ENCODE peak calls at places on chromosomes 7 and 10, in six cellular contexts. Q is HCT116, L is HepG2, C is K562, Y is H1, T is GM12878. N is an unnamed sample. For H3K4me1, the result is how much of the 10 kb centered on the place peaks cover.

GRCh38 chr10:7258948-7259523 is 151.8 kb downstream of the SFMBT2 start:
- DNase-seq in Q (no peak), L (no peak), C (no peak), Y (no peak), T (no peak), N (no peak)

GRCh38 chr7:105906169-105906568 is 29.8 kb upstream of the ATXN7L1 start:
- DNase-seq in Q (no peak), L (no peak), C (no peak), Y (no peak), T (no peak), N (peak)

GRCh38 chr7:95046494-95047240 is 139.3 kb downstream of the PPP1R9A start:
- DNase-seq in Q (no peak), L (no peak), C (no peak), Y (no peak), T (no peak), N (no peak)

GRCh38 chr10:116292493-116292892 is 19.5 kb upstream of the GFRA1 start:
- DNase-seq in Q (no peak), L (no peak), C (no peak), Y (no peak), T (no peak), N (no peak)

GRCh38 chr10:72483452-72483851 is 128.7 kb upstream of the DNAJB12 start:
- DNase-seq in Q (no peak), L (no peak), C (no peak), Y (no peak), T (no peak), N (no peak)

GRCh38 chr10:34580214-34580613 is 234.9 kb downstream of the PARD3 start:
- DNase-seq in Q (no peak), L (no peak), C (no peak), Y (no peak), T (no peak), N (no peak)

GRCh38 chr10:89202033-89202425 is 5.1 kb downstream of the CH25H start:
- DNase-seq in Q (no peak), L (no peak), C (no peak), Y (no peak), T (no peak), N (no peak)

GRCh38 chr10:30762620-30763019 is 133.1 kb upstream of the LYZL2 start:
- DNase-seq in Q (no peak), L (no peak), C (no peak), Y (no peak), T (no peak), N (no peak)

GRCh38 chr7:28958235-28958945 is at the start of gene TRIL:
- DNase-seq in Q (no peak), L (no peak), C (no peak), Y (peak), T (no peak), N (peak)

GRCh38 chr10:119973261-119973660 is 80.7 kb downstream of the SEC23IP start:
- DNase-seq in Q (peak), L (no peak), C (no peak), Y (no peak), T (peak), N (no peak)

GRCh38 chr7:261341-262250 is 28.4 kb upstream of the FOXL3 start:
- DNase-seq in Q (no peak), L (no peak), C (no peak), Y (no peak), T (no peak), N (no peak)

GRCh38 chr10:74922921-74923320 is 96.5 kb downstream of the KAT6B start:
- DNase-seq in Q (no peak), L (no peak), C (no peak), Y (no peak), T (no peak), N (no peak)

DNA sequence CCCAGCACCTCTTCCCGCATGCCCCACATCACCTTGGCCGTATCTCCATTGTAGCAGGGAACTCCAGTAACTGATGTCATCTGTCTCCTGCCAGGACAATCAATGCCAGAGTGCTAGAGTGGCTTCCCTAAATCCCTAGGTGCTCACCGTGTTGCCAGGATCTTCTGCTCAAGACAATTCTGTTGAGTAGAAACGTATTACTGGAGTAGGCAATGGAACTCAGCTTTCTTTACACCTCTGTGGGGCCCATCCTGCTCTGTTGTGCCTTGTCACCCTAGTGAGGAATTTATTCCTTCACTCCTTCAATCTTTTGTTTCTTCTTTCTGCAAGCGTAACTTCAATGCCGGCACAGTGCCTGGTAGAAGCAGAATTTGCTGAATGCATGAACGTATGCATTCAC is 305.5 kb upstream of the ZMIZ1 start:
- DNase-seq in Q (no peak), L (no peak), C (no peak), Y (no peak), T (no peak), N (no peak)
- H3K4me1 ChIP-seq in Q (under half), L (under half), C (under half), Y (under half), T (under half), N (under half)

GRCh38 chr10:101052285-101052684 is 9.5 kb upstream of the KAZALD1 start:
- DNase-seq in Q (no peak), L (no peak), C (no peak), Y (no peak), T (no peak), N (no peak)
- TF ChIP-seq ZNF274 in Q (no peak), L (no peak), C (no peak), Y (no peak), T (no peak), N (no peak)

GRCh38 chr7:137954614-137955013 is 47.3 kb downstream of the CREB3L2 start:
- DNase-seq in Q (no peak), L (no peak), C (no peak), Y (no peak), T (no peak), N (no peak)

GRCh38 chr7:137953043-137953691 is 48.7 kb downstream of the CREB3L2 start:
- DNase-seq in Q (no peak), L (no peak), C (no peak), Y (no peak), T (no peak), N (peak)

GRCh38 chr7:137951700-137952099 is 50.2 kb downstream of the CREB3L2 start:
- DNase-seq in Q (no peak), L (no peak), C (no peak), Y (no peak), T (no peak), N (no peak)

GRCh38 chr7:137952406-137952805 is 49.5 kb downstream of the CREB3L2 start:
- DNase-seq in Q (no peak), L (no peak), C (no peak), Y (no peak), T (no peak), N (no peak)

DNA sequence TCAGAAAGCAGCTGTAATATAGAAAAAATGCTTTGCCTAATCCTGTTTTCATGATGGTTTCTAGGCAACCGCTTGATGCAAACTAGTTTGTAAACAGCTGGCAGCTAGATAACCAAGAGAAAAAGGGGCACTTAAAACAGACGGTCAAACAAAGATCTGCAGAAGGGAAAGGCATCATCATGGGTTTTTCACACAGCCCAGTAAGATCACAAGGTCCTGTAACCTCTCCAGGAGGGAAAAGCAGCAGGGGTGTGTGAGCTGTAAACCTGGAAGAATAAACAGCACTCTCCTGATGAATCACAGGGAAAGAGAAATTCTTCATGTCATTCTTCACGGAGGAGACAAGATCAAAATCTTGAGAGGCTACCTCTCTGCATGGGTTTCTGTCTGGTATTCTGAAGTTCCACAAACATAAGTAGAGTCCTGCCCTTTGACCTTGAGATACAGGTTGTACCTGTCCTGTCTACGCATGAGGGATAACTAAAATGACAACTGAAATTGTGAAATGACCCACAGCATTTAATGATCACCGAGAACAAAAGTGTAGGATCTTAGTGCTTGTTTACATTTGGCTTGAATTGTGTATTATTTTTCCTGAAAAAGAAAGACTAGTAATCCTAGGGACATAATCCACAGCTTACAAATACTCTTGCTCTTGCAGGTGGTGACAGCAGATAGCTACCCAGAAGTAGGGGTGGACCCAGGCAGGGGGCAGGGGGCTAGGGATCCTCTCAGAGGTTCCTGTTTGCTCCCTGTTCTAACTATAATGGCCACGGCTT is 48.0 kb downstream of the CREB3L2 start:
- DNase-seq in Q (peak), L (no peak), C (peak), Y (no peak), T (no peak), N (peak)
- H3K9ac ChIP-seq in Q (no peak), L (no peak), C (no peak), Y (peak), T (no peak), N (no peak)

GRCh38 chr10:29643785-29644501 is 9.2 kb upstream of the SVIL start:
- DNase-seq in Q (no peak), L (no peak), C (no peak), Y (no peak), T (no peak), N (no peak)
- H3K4me1 ChIP-seq in Q (under half), L (under half), C (under half), Y (under half), T (under half), N (under half)

DNA sequence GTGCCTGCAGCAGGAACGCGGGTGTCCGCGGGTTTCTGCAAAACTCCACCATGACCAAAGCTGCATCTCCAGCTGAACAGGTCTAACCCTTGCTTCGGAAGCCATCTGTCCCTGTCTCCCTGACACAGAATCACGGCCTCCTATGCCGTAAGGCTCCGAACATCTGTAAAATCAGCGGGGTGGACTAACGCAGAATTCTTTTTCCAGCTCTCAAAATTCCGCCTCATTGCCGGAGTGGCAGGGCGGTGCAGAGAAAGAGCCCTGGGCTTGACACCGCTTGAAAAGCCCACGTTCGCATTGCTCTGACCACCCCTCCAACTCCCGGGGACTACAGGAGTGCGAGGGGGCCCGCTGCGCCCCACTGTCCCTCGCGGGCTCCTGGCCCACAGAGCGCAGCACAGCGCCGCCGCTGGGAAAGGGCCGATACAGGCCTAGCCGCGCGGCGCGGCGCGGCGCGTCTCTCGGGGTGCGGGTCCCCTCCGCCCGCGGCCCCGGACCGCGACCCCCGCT is 409 bp downstream of the DNMBP start:
- DNase-seq in Q (no peak), L (peak), C (no peak), Y (no peak), T (no peak), N (no peak)
- TF ChIP-seq ZNF274 in Q (no peak), L (no peak), C (no peak), Y (no peak), T (no peak), N (no peak)

DNA sequence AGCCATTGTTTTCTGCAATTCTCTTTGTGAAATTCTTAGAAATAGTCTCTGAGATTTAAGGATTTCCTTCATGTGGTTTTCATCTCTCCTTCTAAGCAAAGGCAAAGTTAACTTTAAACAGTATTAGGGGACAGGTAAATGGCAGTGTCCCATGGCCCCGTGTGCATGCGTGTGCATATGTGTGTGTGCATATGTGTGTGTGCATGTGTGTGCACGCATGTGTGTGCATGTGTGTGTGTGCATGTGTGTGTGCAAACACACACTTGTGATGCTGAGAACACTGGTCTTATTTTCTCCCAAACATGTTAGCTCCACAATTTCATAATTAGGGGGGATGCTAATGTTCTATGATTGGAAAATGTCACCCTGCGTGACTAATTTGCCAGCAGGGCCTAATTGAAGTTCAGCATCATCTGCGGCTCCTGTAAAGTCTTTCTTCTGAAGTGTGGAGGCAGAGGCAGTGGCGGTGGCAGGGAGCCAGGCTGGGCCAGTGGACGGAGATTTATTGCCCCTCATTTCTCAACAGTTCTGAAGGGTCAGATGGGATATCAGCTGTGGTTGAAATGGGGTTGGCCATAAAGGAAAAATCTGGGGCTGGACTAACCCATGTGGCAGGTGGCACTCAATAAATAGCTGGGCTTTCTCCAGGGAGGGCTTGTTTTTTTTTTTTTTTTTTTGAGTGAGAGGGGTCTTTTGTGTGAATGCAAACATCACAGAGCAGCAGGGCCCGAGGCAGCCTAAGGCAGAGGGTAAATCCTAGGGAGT is 289.3 kb upstream of the PODXL start:
- DNase-seq in Q (no peak), L (no peak), C (no peak), Y (no peak), T (no peak), N (no peak)
- H3K9ac ChIP-seq in Q (no peak), L (no peak), C (no peak), Y (no peak), T (no peak), N (no peak)

GRCh38 chr10:91604936-91605534 is 27.8 kb downstream of the PPP1R3C start:
- DNase-seq in Q (no peak), L (no peak), C (no peak), Y (no peak), T (no peak), N (no peak)
- H3K4me1 ChIP-seq in Q (under half), L (under half), C (under half), Y (under half), T (under half), N (under half)

N was measured in NT2/D1.